ENCODE peak calls at places on chromosome 17, in four cellular contexts. R, X, E and U are unnamed samples.

GRCh38 chr17:55210292-55210691 is 54.5 kb upstream of the HLF start:
- DNase-seq in X (no peak), R (no peak), E (no peak), U (no peak)

GRCh38 chr17:71202449-71202848 is 918.4 kb upstream of the SOX9 start:
- DNase-seq in E (no peak), X (no peak), R (no peak), U (no peak)

GRCh38 chr17:65588194-65588808 is 26.9 kb upstream of the AXIN2 start:
- DNase-seq in E (no peak), X (no peak), R (no peak), U (peak)

GRCh38 chr17:74429604-74430384 is 2.1 kb upstream of the GPRC5C start:
- DNase-seq in R (no peak), E (no peak), X (no peak), U (peak)

GRCh38 chr17:73042809-73043685 is 49.4 kb downstream of the SLC39A11 start:
- DNase-seq in E (no peak), R (no peak), X (no peak), U (no peak)

GRCh38 chr17:6366144-6366755 is 68.7 kb downstream of the AIPL1 start:
- DNase-seq in R (no peak), X (no peak), E (no peak), U (no peak)

GRCh38 chr17:72587773-72588511 is 467.1 kb downstream of the SOX9 start:
- DNase-seq in E (no peak), X (no peak), R (no peak), U (peak)

GRCh38 chr17:38674013-38674748 is 576 bp downstream of the EPOP start:
- DNase-seq in R (no peak), X (no peak), E (no peak), U (no peak)

GRCh38 chr17:4555863-4556646 is 871 bp upstream of the MYBBP1A start:
- DNase-seq in R (no peak), X (no peak), E (no peak), U (no peak)

GRCh38 chr17:70187383-70187782 is 18.1 kb downstream of the KCNJ2 start:
- DNase-seq in X (no peak), E (no peak), R (no peak), U (no peak)

GRCh38 chr17:41464682-41465081 is 2.5 kb downstream of the KRT32 start:
- DNase-seq in E (no peak), R (no peak), X (no peak), U (no peak)

GRCh38 chr17:62925267-62925836 is 40.7 kb upstream of the TANC2 start:
- DNase-seq in E (no peak), X (no peak), R (no peak), U (no peak)

GRCh38 chr17:37177234-37177633 is 198.6 kb upstream of the C17orf78 start:
- DNase-seq in E (no peak), X (no peak), R (no peak), U (no peak)

GRCh38 chr17:72618018-72618509 is 474.4 kb downstream of the SLC39A11 start:
- DNase-seq in R (peak), X (no peak), E (no peak), U (peak)

GRCh38 chr17:3213587-3213986 is 6.1 kb downstream of the OR1A1 start:
- DNase-seq in X (no peak), E (no peak), R (no peak), U (no peak)

GRCh38 chr17:45861185-45861584 is 16.5 kb downstream of the SPPL2C start:
- DNase-seq in X (no peak), E (no peak), R (no peak), U (no peak)

GRCh38 chr17:79093270-79093669 is 18.6 kb downstream of the ENGASE start:
- DNase-seq in X (no peak), R (no peak), E (no peak), U (no peak)
- TF ChIP-seq CTCF in X (no peak), R (no peak), E (no peak), U (no peak)

GRCh38 chr17:75652934-75653549 is 13.9 kb downstream of the RECQL5 start:
- DNase-seq in X (no peak), E (no peak), R (peak), U (peak)
- TF ChIP-seq HDAC6 in X (no peak), E (no peak), R (no peak), U (no peak)

GRCh38 chr17:56966277-56966676 is 5.4 kb upstream of the COIL start:
- DNase-seq in R (no peak), X (no peak), E (no peak), U (no peak)

GRCh38 chr17:56956992-56957391 is 3.9 kb downstream of the COIL start:
- DNase-seq in E (no peak), R (no peak), X (no peak), U (no peak)

DNA sequence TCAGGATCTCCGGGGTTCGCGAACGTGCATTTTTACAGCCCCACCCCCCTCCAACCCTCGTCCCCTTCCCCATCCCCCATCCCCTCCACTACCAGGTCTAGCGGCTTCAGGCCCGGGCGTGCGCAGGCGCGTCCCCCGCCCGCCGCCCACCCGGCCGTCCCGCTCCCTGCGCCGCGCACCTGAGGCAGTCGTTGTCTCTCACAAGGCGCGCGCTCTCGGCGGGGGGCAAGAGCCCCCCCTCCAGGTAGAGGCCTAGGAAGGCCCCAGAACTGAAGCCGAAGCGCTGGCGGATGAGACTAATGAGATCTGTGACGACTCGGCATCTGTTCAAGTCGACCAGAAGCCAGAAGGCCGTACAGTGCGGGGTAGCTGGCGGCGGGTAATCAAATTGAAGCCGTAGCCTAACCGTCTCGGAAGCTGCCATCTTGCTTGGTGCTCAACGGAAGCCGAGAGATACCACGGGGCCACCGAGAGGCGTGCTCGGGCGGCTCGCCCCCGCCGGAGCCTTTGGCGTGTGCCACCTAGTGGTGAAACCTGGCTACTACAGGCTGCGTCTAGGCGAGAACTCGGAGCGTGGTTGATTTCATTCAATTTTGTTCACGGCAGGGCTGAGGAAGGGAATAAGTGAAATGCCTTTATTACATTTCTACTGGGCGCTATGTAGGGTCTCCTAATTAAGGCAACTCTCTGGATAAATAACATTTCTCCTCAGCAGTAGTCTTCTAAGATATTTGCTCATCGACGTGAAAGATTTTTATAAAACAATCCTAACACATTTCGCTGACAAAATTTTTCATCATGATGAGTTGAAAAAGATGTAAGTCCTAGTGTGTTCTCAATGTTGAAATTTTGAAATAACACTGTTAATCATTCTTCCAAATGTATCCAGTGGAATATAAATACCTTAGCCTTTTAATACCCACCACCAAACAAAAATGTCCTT is at the start of gene COIL:
- DNase-seq in R (peak), X (peak), E (peak), U (peak)
- H2AFZ ChIP-seq in R (peak), X (peak), E (peak), U (peak)

GRCh38 chr17:9287301-9287700 is 266.0 kb downstream of the NTN1 start:
- DNase-seq in X (no peak), E (no peak), R (no peak), U (no peak)

GRCh38 chr17:9290226-9290613 is 268.9 kb downstream of the NTN1 start:
- DNase-seq in R (no peak), E (no peak), X (no peak), U (no peak)

GRCh38 chr17:9294661-9295210 is 273.4 kb downstream of the NTN1 start:
- DNase-seq in X (no peak), R (no peak), E (no peak), U (no peak)

GRCh38 chr17:9292563-9292941 is 271.2 kb downstream of the NTN1 start:
- DNase-seq in R (no peak), E (no peak), X (no peak), U (no peak)

DNA sequence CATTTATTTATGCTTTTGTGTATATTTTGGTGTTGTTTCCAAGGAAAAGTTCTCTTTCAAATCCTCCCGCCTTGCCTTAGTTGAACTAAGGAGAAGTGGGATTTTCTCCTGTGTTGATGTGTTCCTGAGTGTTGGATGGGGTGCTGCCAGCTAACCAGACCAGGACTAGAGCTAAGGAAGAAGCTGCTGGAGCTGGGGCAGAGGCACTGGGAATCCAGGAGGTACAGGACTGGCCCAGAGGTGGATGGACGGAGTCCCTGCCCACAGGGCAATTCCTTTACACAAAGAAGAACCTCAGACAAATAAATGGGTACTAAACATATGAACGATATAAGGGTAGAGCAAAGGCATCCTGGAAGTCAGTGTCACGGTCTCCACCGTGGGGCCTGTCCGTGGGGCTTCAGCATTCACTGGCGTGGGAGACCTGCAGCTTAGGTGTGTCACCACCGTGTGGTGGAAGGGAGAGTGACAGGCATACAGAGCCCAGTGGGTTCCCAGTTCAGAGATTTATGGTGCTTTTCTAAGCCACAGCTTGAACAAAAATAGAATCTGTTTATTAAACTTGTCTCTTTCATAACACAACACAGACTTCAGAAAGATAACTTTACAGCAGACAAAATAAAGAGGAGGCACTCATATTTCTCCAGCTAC is 270.7 kb downstream of the NTN1 start:
- DNase-seq in R (peak), E (no peak), X (no peak), U (peak)
- TF ChIP-seq CTCF in R (peak), E (peak), X (peak), U (peak)

DNA sequence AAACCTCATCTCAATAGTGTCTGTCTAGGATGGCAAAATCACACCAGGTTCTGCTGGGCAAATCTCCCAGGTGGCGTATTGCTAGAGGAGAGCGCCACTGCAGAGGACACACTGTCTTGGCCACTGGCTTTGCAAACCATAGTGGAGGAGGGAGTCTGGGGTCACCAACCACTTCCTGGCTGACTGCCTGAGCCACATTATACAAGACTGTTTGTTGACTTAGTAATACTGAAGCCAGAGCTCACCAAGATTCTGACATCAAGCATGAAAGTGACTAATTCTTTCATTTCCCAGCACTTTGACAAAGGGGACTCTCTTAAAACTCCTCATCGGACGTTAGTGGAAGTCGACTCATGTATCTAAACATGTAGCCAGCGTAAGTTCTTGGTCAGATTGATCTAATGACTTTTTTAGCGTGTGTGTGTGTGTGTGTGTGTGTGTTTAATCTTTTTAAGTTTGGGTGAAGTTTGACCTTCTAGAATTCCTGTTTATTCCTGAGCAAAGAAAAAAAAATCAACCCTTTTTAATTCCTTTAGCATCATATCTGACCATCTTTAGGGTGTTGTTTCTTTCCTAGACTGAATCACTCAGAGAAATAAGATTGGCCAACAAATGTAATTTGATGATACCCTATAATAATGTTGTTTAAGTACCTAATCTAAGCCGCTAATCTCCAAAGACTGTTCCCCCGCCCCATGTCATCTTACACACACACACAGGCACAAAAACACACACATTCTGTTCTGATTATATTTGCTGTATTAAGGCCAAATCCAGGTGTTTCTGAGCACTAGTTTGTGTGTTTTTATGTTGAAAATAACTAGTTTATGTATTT is 13.8 kb downstream of the PITPNC1 start:
- DNase-seq in E (peak), R (no peak), X (no peak), U (peak)
- TF ChIP-seq HDAC6 in E (no peak), R (no peak), X (no peak), U (no peak)

GRCh38 chr17:47243737-47244598 is 9.7 kb upstream of the ITGB3 start:
- DNase-seq in R (no peak), E (no peak), X (no peak), U (no peak)
- H2AFZ ChIP-seq in R (no peak), E (no peak), X (no peak), U (no peak)

GRCh38 chr17:48748728-48749566 is 20.4 kb upstream of the HOXB13 start:
- DNase-seq in E (no peak), X (no peak), R (no peak), U (no peak)

GRCh38 chr17:48752399-48753288 is 24.1 kb upstream of the HOXB13 start:
- DNase-seq in R (no peak), X (no peak), E (no peak), U (no peak)

GRCh38 chr17:48751733-48752398 is 23.3 kb upstream of the HOXB13 start:
- DNase-seq in R (no peak), E (no peak), X (no peak), U (no peak)

GRCh38 chr17:48749621-48750553 is 21.3 kb upstream of the HOXB13 start:
- DNase-seq in R (no peak), E (no peak), X (no peak), U (no peak)

DNA sequence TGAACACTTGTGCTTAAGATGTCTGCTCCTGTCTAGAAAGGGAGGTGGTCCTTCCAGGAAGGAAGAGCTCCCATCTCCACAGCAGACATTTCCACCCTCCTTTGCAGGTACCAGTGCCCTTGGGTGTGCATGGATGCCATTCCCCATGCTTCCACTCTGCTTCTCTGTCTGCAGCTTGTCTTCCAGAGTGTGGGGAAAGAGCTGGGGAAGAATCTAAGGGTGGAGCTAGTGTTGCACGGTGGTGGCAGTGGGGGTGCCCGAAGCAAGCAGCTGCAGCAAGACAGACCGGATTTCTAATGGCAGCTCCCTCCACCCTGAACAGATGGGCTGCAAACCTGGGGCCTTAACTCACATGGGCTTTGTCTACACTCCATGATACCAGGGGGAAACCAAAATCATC is 22.6 kb upstream of the HOXB13 start:
- DNase-seq in R (no peak), E (no peak), X (no peak), U (no peak)
- TF ChIP-seq CTCF in R (no peak), E (no peak), X (no peak), U (no peak)

GRCh38 chr17:81345211-81346089 is 49.8 kb upstream of the BAHCC1 start:
- DNase-seq in R (peak), E (no peak), X (no peak), U (peak)

GRCh38 chr17:81340606-81341346 is 45.7 kb upstream of the SLC38A10 start:
- DNase-seq in E (no peak), R (no peak), X (no peak), U (no peak)

GRCh38 chr17:81342062-81342699 is 47.1 kb upstream of the SLC38A10 start:
- DNase-seq in X (no peak), R (no peak), E (no peak), U (no peak)

GRCh38 chr17:81341347-81342061 is 46.4 kb upstream of the SLC38A10 start:
- DNase-seq in E (no peak), X (no peak), R (no peak), U (no peak)

GRCh38 chr17:81342700-81343070 is 47.6 kb upstream of the SLC38A10 start:
- DNase-seq in E (no peak), R (no peak), X (no peak), U (no peak)
- TF ChIP-seq HDAC6 in E (no peak), R (no peak), X (no peak), U (no peak)

GRCh38 chr17:13746379-13746778 is 144.7 kb upstream of the HS3ST3A1 start:
- DNase-seq in X (no peak), E (no peak), R (no peak), U (no peak)

GRCh38 chr17:13753151-13753550 is 151.4 kb upstream of the HS3ST3A1 start:
- DNase-seq in R (no peak), X (no peak), E (no peak), U (no peak)

GRCh38 chr17:13750783-13751484 is 149.2 kb upstream of the HS3ST3A1 start:
- DNase-seq in E (no peak), R (peak), X (no peak), U (no peak)

GRCh38 chr17:13751485-13751793 is 149.7 kb upstream of the HS3ST3A1 start:
- DNase-seq in X (no peak), R (no peak), E (no peak), U (no peak)

GRCh38 chr17:13749566-13750235 is 148.0 kb upstream of the HS3ST3A1 start:
- DNase-seq in E (no peak), X (no peak), R (peak), U (no peak)
- H2AFZ ChIP-seq in E (no peak), X (peak), R (no peak), U (no peak)

GRCh38 chr17:17078832-17079231 is 36.6 kb downstream of the MPRIP start:
- DNase-seq in R (no peak), E (no peak), X (no peak), U (no peak)
- TF ChIP-seq CTCF in R (no peak), E (no peak), X (no peak), U (no peak)